ENCODE peak calls at places on chromosomes 12 and 14, in ten cellular contexts. X is T-helper 2 cell, A is GM20000, Y is NCI-H446 treated with DMSO at 0.1 percent for 48 hours, C is right atrium auricular region, K is NCI-H774, G is iPS DF 19.7, B is HTR-8/SVneo, Q is GM23338, T is progenitor cell of endocrine pancreas. S is an unnamed sample.
A peak's percentile ranks its signal among the peaks of the same experiment; 100 is the strongest.

GRCh38 chr12:49962861-49963765 is 1.4 kb downstream of the AQP5 start:
- DNase-seq in X (no peak), A (no peak), Y (peak; percentile 65), C (no peak), K (peak; percentile 61), G (no peak), B (peak; percentile 76), Q (no peak), T (no peak), S (no peak)

GRCh38 chr12:131671871-131672270 is 39.0 kb upstream of the SFSWAP start:
- DNase-seq in X (no peak), A (no peak), Y (no peak), C (no peak), K (no peak), G (no peak), B (no peak), Q (no peak), T (no peak), S (no peak)

GRCh38 chr14:53055003-53055402 is 98.1 kb downstream of the DDHD1 start:
- DNase-seq in X (no peak), A (peak; percentile 32), Y (peak; percentile 8), C (no peak), K (peak; percentile 10), G (no peak), B (peak; percentile 55), Q (peak; percentile 73), T (no peak), S (peak; percentile 56)

GRCh38 chr14:102915292-102916110 is 7.0 kb upstream of the AMN start:
- DNase-seq in X (no peak), A (no peak), Y (no peak), C (no peak), K (no peak), G (no peak), B (no peak), Q (no peak), T (no peak), S (no peak)

GRCh38 chr12:95690861-95691635 is 99.5 kb downstream of the NTN4 start:
- DNase-seq in X (no peak), A (no peak), Y (no peak), C (no peak), K (no peak), G (no peak), B (no peak), Q (no peak), T (no peak), S (no peak)

GRCh38 chr14:99280852-99281251 is 8.9 kb upstream of the BCL11B start:
- DNase-seq in X (no peak), A (no peak), Y (no peak), C (no peak), K (no peak), G (no peak), B (no peak), Q (no peak), T (no peak), S (no peak)

GRCh38 chr12:52050116-52050770 is 999 bp upstream of the NR4A1 start:
- DNase-seq in X (peak; percentile 16), A (no peak), Y (no peak), C (no peak), K (no peak), G (no peak), B (no peak), Q (peak; percentile 68), T (no peak), S (no peak)

GRCh38 chr14:74610866-74611671 is 968 bp downstream of the LTBP2 start:
- DNase-seq in X (no peak), A (no peak), Y (no peak), C (no peak), K (no peak), G (no peak), B (no peak), Q (peak; percentile 65), T (no peak), S (no peak)

GRCh38 chr12:49552014-49552413 is 13.2 kb downstream of the KCNH3 start:
- DNase-seq in X (no peak), A (no peak), Y (no peak), C (no peak), K (no peak), G (no peak), B (no peak), Q (no peak), T (no peak), S (peak; percentile 65)

GRCh38 chr14:61364243-61364642 is 42.9 kb downstream of the PRKCH start:
- DNase-seq in X (no peak), A (no peak), Y (no peak), C (no peak), K (no peak), G (no peak), B (no peak), Q (no peak), T (no peak), S (no peak)

GRCh38 chr12:76855266-76855665 is 23.6 kb downstream of the CSRP2 start:
- DNase-seq in X (no peak), A (no peak), Y (no peak), C (no peak), K (no peak), G (no peak), B (no peak), Q (no peak), T (no peak), S (no peak)

GRCh38 chr12:6201199-6201608 is 1.0 kb downstream of the CD9 start:
- DNase-seq in X (no peak), A (no peak), Y (no peak), C (no peak), K (no peak), G (no peak), B (peak; percentile 73), Q (peak; percentile 57), T (no peak), S (no peak)

GRCh38 chr14:33508663-33509062 is 442.2 kb downstream of the EGLN3 start:
- DNase-seq in X (no peak), A (no peak), Y (no peak), C (no peak), K (no peak), G (no peak), B (no peak), Q (no peak), T (no peak), S (no peak)

GRCh38 chr14:98889107-98889835 is 382.7 kb downstream of the BCL11B start:
- DNase-seq in X (no peak), A (no peak), Y (no peak), C (no peak), K (no peak), G (peak; percentile 47), B (no peak), Q (peak; percentile 57), T (no peak), S (no peak)

GRCh38 chr14:89625208-89625987 is 208.4 kb upstream of the FOXN3 start:
- DNase-seq in X (no peak), A (no peak), Y (peak; percentile 66), C (no peak), K (peak; percentile 4), G (no peak), B (no peak), Q (no peak), T (no peak), S (peak; percentile 90)

GRCh38 chr14:66281036-66281776 is 205.0 kb upstream of the CCDC196 start:
- DNase-seq in X (no peak), A (no peak), Y (no peak), C (peak; percentile 59), K (no peak), G (no peak), B (no peak), Q (peak; percentile 1), T (no peak), S (no peak)

GRCh38 chr14:95784137-95784536 is 70.2 kb upstream of the TCL1A start:
- DNase-seq in X (no peak), A (peak; percentile 34), Y (no peak), C (no peak), K (no peak), G (peak; percentile 9), B (peak; percentile 17), Q (peak; percentile 76), T (peak; percentile 39), S (no peak)

GRCh38 chr14:99118046-99118721 is 153.8 kb downstream of the BCL11B start:
- DNase-seq in X (no peak), A (no peak), Y (no peak), C (peak; percentile 23), K (no peak), G (no peak), B (no peak), Q (peak; percentile 84), T (no peak), S (peak; percentile 84)

GRCh38 chr12:47733142-47733541 is 7.9 kb upstream of the ENDOU start:
- DNase-seq in X (no peak), A (no peak), Y (no peak), C (no peak), K (no peak), G (no peak), B (no peak), Q (no peak), T (no peak), S (no peak)

GRCh38 chr12:27535318-27535717 is 11.3 kb downstream of the PPFIBP1 start:
- DNase-seq in X (no peak), A (no peak), Y (no peak), C (no peak), K (no peak), G (no peak), B (no peak), Q (no peak), T (no peak), S (no peak)

GRCh38 chr12:546920-547845 is 87.4 kb downstream of the B4GALNT3 start:
- DNase-seq in X (peak; percentile 56), A (peak; percentile 91), Y (peak; percentile 39), C (no peak), K (peak; percentile 70), G (no peak), B (peak; percentile 89), Q (peak; percentile 75), T (peak; percentile 87), S (peak; percentile 69)

GRCh38 chr12:8612629-8613028 is at the start of gene AICDA:
- DNase-seq in X (no peak), A (peak; percentile 30), Y (no peak), C (no peak), K (no peak), G (no peak), B (no peak), Q (no peak), T (no peak), S (no peak)

GRCh38 chr12:64081020-64081419 is 141.1 kb downstream of the KICS2 start:
- DNase-seq in X (no peak), A (no peak), Y (no peak), C (no peak), K (no peak), G (no peak), B (no peak), Q (no peak), T (no peak), S (no peak)

GRCh38 chr12:85448031-85448430 is 168.0 kb downstream of the ALX1 start:
- DNase-seq in X (no peak), A (no peak), Y (no peak), C (no peak), K (no peak), G (no peak), B (no peak), Q (no peak), T (no peak), S (no peak)

GRCh38 chr12:22334696-22335290 is at the start of gene ST8SIA1:
- DNase-seq in X (peak; percentile 66), A (peak; percentile 52), Y (no peak), C (no peak), K (no peak), G (no peak), B (no peak), Q (peak; percentile 77), T (peak; percentile 54), S (no peak)

GRCh38 chr12:19483727-19484126 is 44.4 kb downstream of the AEBP2 start:
- DNase-seq in X (no peak), A (no peak), Y (no peak), C (no peak), K (no peak), G (no peak), B (no peak), Q (no peak), T (no peak), S (no peak)

GRCh38 chr12:7750350-7750749 is 3.2 kb upstream of the CLEC4C start:
- DNase-seq in X (no peak), A (no peak), Y (no peak), C (no peak), K (no peak), G (no peak), B (no peak), Q (no peak), T (no peak), S (no peak)

GRCh38 chr12:32120419-32120818 is 13.8 kb downstream of the BICD1 start:
- DNase-seq in X (no peak), A (peak; percentile 45), Y (no peak), C (no peak), K (no peak), G (peak; percentile 65), B (no peak), Q (peak; percentile 83), T (no peak), S (no peak)